ENCODE peak calls at places on chromosome 5, in seven cellular contexts. One of them, this sample, is unnamed.

GRCh38 chr5:179699640-179700298 is 1.0 kb downstream of the CANX start:
- DNase-seq in activated effector memory CD4-positive, alpha-beta T cell treated with anti-CD3 and anti-CD28 coated beads, Interleukin-2, amount 50 U/mL, for 16 hours: peak; percentile 76
- DNase-seq in NCI-H345: no peak
- DNase-seq in Karpas-422: peak; percentile 64
- DNase-seq in stimulated activated CD4-positive, alpha-beta T cell treated with anti-CD3 and anti-CD28 coated beads, TNF-alpha, amount 100 ng/mL, for 48 hours: peak; percentile 24
- DNase-seq in sciatic nerve: no peak
- DNase-seq in NCI-H2171: no peak
- DNase-seq in this sample: no peak

GRCh38 chr5:83856898-83857297 is 136.2 kb upstream of the HAPLN1 start:
- DNase-seq in stimulated activated CD4-positive, alpha-beta T cell treated with anti-CD3 and anti-CD28 coated beads, TNF-alpha, amount 100 ng/mL, for 48 hours: no peak
- DNase-seq in sciatic nerve: no peak
- DNase-seq in NCI-H345: no peak
- DNase-seq in activated effector memory CD4-positive, alpha-beta T cell treated with anti-CD3 and anti-CD28 coated beads, Interleukin-2, amount 50 U/mL, for 16 hours: no peak
- DNase-seq in Karpas-422: no peak
- DNase-seq in NCI-H2171: no peak
- DNase-seq in this sample: no peak

GRCh38 chr5:150486402-150487198 is 21.3 kb upstream of the NDST1 start:
- DNase-seq in Karpas-422: peak; percentile 79
- DNase-seq in sciatic nerve: peak; percentile 86
- DNase-seq in stimulated activated CD4-positive, alpha-beta T cell treated with anti-CD3 and anti-CD28 coated beads, TNF-alpha, amount 100 ng/mL, for 48 hours: no peak
- DNase-seq in NCI-H2171: no peak
- DNase-seq in NCI-H345: peak; percentile 62
- DNase-seq in activated effector memory CD4-positive, alpha-beta T cell treated with anti-CD3 and anti-CD28 coated beads, Interleukin-2, amount 50 U/mL, for 16 hours: peak; percentile 72
- DNase-seq in this sample: no peak

GRCh38 chr5:177510567-177511053 is 984 bp upstream of the DOK3 start:
- DNase-seq in sciatic nerve: no peak
- DNase-seq in stimulated activated CD4-positive, alpha-beta T cell treated with anti-CD3 and anti-CD28 coated beads, TNF-alpha, amount 100 ng/mL, for 48 hours: no peak
- DNase-seq in NCI-H2171: no peak
- DNase-seq in NCI-H345: no peak
- DNase-seq in activated effector memory CD4-positive, alpha-beta T cell treated with anti-CD3 and anti-CD28 coated beads, Interleukin-2, amount 50 U/mL, for 16 hours: no peak
- DNase-seq in Karpas-422: peak; percentile 93
- DNase-seq in this sample: no peak

GRCh38 chr5:167245871-167246270 is 1045.6 kb upstream of the WWC1 start:
- DNase-seq in activated effector memory CD4-positive, alpha-beta T cell treated with anti-CD3 and anti-CD28 coated beads, Interleukin-2, amount 50 U/mL, for 16 hours: no peak
- DNase-seq in Karpas-422: no peak
- DNase-seq in sciatic nerve: no peak
- DNase-seq in NCI-H2171: no peak
- DNase-seq in stimulated activated CD4-positive, alpha-beta T cell treated with anti-CD3 and anti-CD28 coated beads, TNF-alpha, amount 100 ng/mL, for 48 hours: no peak
- DNase-seq in NCI-H345: no peak
- DNase-seq in this sample: no peak

GRCh38 chr5:68292316-68292715 is 76.8 kb downstream of the PIK3R1 start:
- DNase-seq in stimulated activated CD4-positive, alpha-beta T cell treated with anti-CD3 and anti-CD28 coated beads, TNF-alpha, amount 100 ng/mL, for 48 hours: no peak
- DNase-seq in Karpas-422: no peak
- DNase-seq in NCI-H345: no peak
- DNase-seq in NCI-H2171: no peak
- DNase-seq in activated effector memory CD4-positive, alpha-beta T cell treated with anti-CD3 and anti-CD28 coated beads, Interleukin-2, amount 50 U/mL, for 16 hours: no peak
- DNase-seq in sciatic nerve: no peak
- DNase-seq in this sample: no peak

GRCh38 chr5:162196351-162196750 is 128.8 kb downstream of the GABRG2 start:
- DNase-seq in Karpas-422: no peak
- DNase-seq in sciatic nerve: no peak
- DNase-seq in NCI-H2171: no peak
- DNase-seq in activated effector memory CD4-positive, alpha-beta T cell treated with anti-CD3 and anti-CD28 coated beads, Interleukin-2, amount 50 U/mL, for 16 hours: no peak
- DNase-seq in NCI-H345: no peak
- DNase-seq in stimulated activated CD4-positive, alpha-beta T cell treated with anti-CD3 and anti-CD28 coated beads, TNF-alpha, amount 100 ng/mL, for 48 hours: no peak
- DNase-seq in this sample: no peak

GRCh38 chr5:1314564-1314982 is 19.7 kb upstream of the TERT start:
- DNase-seq in activated effector memory CD4-positive, alpha-beta T cell treated with anti-CD3 and anti-CD28 coated beads, Interleukin-2, amount 50 U/mL, for 16 hours: peak; percentile 62
- DNase-seq in stimulated activated CD4-positive, alpha-beta T cell treated with anti-CD3 and anti-CD28 coated beads, TNF-alpha, amount 100 ng/mL, for 48 hours: no peak
- DNase-seq in NCI-H2171: no peak
- DNase-seq in NCI-H345: no peak
- DNase-seq in sciatic nerve: no peak
- DNase-seq in Karpas-422: no peak
- DNase-seq in this sample: no peak

GRCh38 chr5:58872670-58873273 is 289.9 kb downstream of the RAB3C start:
- DNase-seq in stimulated activated CD4-positive, alpha-beta T cell treated with anti-CD3 and anti-CD28 coated beads, TNF-alpha, amount 100 ng/mL, for 48 hours: no peak
- DNase-seq in sciatic nerve: no peak
- DNase-seq in Karpas-422: no peak
- DNase-seq in NCI-H345: no peak
- DNase-seq in NCI-H2171: no peak
- DNase-seq in activated effector memory CD4-positive, alpha-beta T cell treated with anti-CD3 and anti-CD28 coated beads, Interleukin-2, amount 50 U/mL, for 16 hours: no peak
- DNase-seq in this sample: no peak

GRCh38 chr5:26737763-26738162 is 300.6 kb downstream of the CDH9 start:
- DNase-seq in NCI-H345: no peak
- DNase-seq in stimulated activated CD4-positive, alpha-beta T cell treated with anti-CD3 and anti-CD28 coated beads, TNF-alpha, amount 100 ng/mL, for 48 hours: no peak
- DNase-seq in Karpas-422: no peak
- DNase-seq in activated effector memory CD4-positive, alpha-beta T cell treated with anti-CD3 and anti-CD28 coated beads, Interleukin-2, amount 50 U/mL, for 16 hours: no peak
- DNase-seq in sciatic nerve: no peak
- DNase-seq in NCI-H2171: no peak
- DNase-seq in this sample: no peak

This sample was measured in fibroblast of the conjunctiva.